ENCODE peak calls at places on chromosomes 16 and 17, in five cellular contexts. I is H1, D is neuronal stem cell, N is trophoblast cell, P is mesenchymal stem cell. U is an unnamed sample.

GRCh38 chr17:59149841-59150511 is 5.0 kb downstream of the SKA2 start:
- DNase-seq in I (no peak), N (no peak), P (no peak), D (no peak), U (no peak)

GRCh38 chr17:50631195-50631907 is 3.3 kb upstream of the ABCC3 start:
- DNase-seq in N (no peak), I (no peak), P (no peak), D (no peak), U (no peak)

GRCh38 chr17:48546187-48546923 is 1.4 kb upstream of the HOXB2 start:
- DNase-seq in N (no peak), D (no peak), P (peak), I (no peak), U (peak)

GRCh38 chr16:47849736-47850135 is 306.1 kb downstream of the ABCC12 start:
- DNase-seq in P (no peak), N (no peak), D (no peak), I (no peak), U (no peak)

GRCh38 chr16:87564524-87564778 is 37.9 kb upstream of the JPH3 start:
- DNase-seq in P (no peak), N (no peak), D (no peak), I (no peak), U (no peak)

GRCh38 chr17:29622337-29623282 is at the start of gene CORO6:
- DNase-seq in D (peak), I (no peak), P (peak), N (peak), U (peak)

GRCh38 chr17:17959520-17960361 is 12.5 kb downstream of the TOM1L2 start:
- DNase-seq in D (no peak), N (no peak), P (peak), I (no peak), U (no peak)

GRCh38 chr16:22814330-22815105 is 556 bp downstream of the HS3ST2 start:
- DNase-seq in P (no peak), D (peak), I (peak), N (no peak), U (peak)

GRCh38 chr17:13182854-13183253 is 165.0 kb upstream of the ELAC2 start:
- DNase-seq in D (no peak), P (no peak), N (no peak), I (no peak), U (peak)

GRCh38 chr17:63601439-63602371 is 1.0 kb downstream of the TACO1 start:
- DNase-seq in D (no peak), N (no peak), P (peak), I (no peak), U (no peak)

GRCh38 chr16:76265434-76266045 is 11.7 kb upstream of the CNTNAP4 start:
- DNase-seq in N (peak), I (peak), D (no peak), P (peak), U (peak)

GRCh38 chr16:25093208-25094061 is 18.1 kb upstream of the LCMT1 start:
- DNase-seq in P (no peak), D (no peak), I (no peak), N (no peak), U (no peak)

GRCh38 chr16:15899538-15900100 is 11.2 kb upstream of the CEP20 start:
- DNase-seq in D (no peak), P (peak), I (no peak), N (peak), U (peak)

GRCh38 chr16:55778718-55779117 is 54.2 kb downstream of the CES1 start:
- DNase-seq in P (no peak), I (no peak), D (no peak), N (no peak), U (no peak)
- H2BK12ac ChIP-seq in P (no peak), I (no peak), D (no peak), N (no peak), U (no peak)

DNA sequence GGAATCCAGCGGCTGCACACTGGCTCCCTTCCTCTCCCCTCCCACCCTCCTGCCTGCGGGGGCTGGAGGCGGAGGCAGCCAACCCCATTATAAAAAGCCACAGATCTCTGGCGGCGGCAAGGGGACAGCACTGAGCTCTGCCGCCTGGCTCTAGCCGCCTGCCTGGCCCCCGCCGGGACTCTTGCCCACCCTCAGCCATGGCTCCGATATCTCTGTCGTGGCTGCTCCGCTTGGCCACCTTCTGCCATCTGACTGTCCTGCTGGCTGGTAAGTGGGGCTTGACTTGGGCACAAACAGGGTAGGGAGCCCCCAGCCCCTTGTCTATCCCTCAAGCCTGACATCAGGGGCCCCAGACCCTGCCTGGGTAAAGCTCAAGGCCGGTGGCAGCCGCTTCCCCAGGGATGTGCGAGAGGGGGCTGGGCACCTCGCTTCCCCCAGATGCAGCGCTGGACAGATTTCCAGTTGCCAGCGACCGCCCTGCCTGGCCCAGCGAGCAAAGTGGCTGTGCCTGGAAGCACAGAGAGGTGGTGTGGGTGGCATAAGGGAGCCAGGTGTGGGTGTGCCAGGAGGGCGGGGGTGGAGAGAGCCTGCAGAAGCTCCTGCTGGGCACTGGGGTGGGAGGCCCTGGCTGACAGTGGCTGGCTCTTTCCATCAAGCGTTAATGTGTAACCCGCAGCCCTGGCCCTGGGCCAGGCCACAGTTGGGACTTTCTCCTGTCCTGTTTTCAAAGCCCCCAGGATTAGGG is at the start of gene CX3CL1:
- DNase-seq in P (peak), D (no peak), N (no peak), I (no peak), U (peak)
- H3K9ac ChIP-seq in P (no peak), D (peak), N (no peak), I (no peak), U (no peak)

GRCh38 chr16:78235168-78235800 is 135.8 kb downstream of the WWOX start:
- DNase-seq in D (peak), I (peak), N (peak), P (peak), U (peak)
- H2BK12ac ChIP-seq in D (no peak), I (no peak), N (no peak), P (peak), U (no peak)

DNA sequence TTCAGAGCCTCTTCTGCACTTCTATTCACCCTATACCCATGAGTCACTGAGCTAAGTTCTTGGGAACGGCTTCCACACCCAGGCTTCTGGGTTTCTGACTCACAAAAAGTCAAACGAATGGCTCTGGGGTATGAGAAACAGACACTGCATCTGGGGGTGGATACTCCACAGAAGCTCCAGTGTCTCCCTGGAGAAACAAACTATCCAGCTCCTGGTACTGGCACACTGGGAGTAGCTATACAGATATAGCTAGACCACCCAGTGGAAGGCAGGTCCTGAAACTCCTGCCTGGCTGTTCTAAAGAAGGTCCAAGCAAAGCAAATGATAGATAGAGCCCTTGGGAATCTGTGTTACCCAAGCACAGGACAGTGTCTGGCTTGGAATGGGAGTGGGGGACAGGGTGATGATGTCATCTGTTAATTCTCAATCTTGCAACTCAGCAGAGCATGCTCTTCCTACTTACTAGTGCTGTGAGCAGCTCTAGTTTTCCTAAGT is 6.9 kb downstream of the MMP28 start:
- DNase-seq in I (no peak), N (no peak), P (peak), D (no peak), U (no peak)
- H3K9ac ChIP-seq in I (no peak), N (no peak), P (peak), D (no peak), U (no peak)

U was measured in H9.